ENCODE peak calls at places on chromosomes 1 and 21, in five cellular contexts. D is hepatocyte; F is GM03348; G is activated T-helper 1 cell treated with anti-CD3 and anti-CD28 coated beads, Interleukin-2, amount 50 U/mL, for 16 hours; L is NAMALWA. H is an unnamed sample.

GRCh38 chr1:174812656-174813055 is 187.1 kb upstream of the CACYBP start:
- DNase-seq in D (peak), F (no peak), G (no peak), L (no peak), H (no peak)

GRCh38 chr1:229452956-229453801 is 19.3 kb upstream of the ACTA1 start:
- DNase-seq in D (peak), F (no peak), G (no peak), L (peak), H (peak)

GRCh38 chr1:36307601-36308330 is 1.6 kb downstream of the SH3D21 start:
- DNase-seq in D (no peak), F (no peak), G (no peak), L (no peak), H (no peak)

GRCh38 chr1:64966158-64966963 is at the start of gene JAK1:
- DNase-seq in D (peak), F (peak), G (peak), L (peak), H (peak)

GRCh38 chr1:60296794-60297193 is 223.2 kb upstream of the C1orf87 start:
- DNase-seq in D (no peak), F (no peak), G (no peak), L (no peak), H (no peak)

GRCh38 chr1:17356387-17356992 is 15.5 kb upstream of the PADI6 start:
- DNase-seq in D (no peak), F (no peak), G (no peak), L (no peak), H (no peak)

GRCh38 chr1:83508485-83509151 is 490.3 kb downstream of the TTLL7 start:
- DNase-seq in D (peak), F (peak), G (no peak), L (no peak), H (peak)

GRCh38 chr1:61334718-61335589 is 252.6 kb downstream of the NFIA start:
- DNase-seq in D (peak), F (no peak), G (no peak), L (no peak), H (no peak)

GRCh38 chr1:89673251-89673650 is 40.3 kb downstream of the LRRC8C start:
- DNase-seq in D (no peak), F (no peak), G (no peak), L (no peak), H (no peak)

GRCh38 chr21:45376459-45377324 is 28.3 kb upstream of the COL18A1 start:
- DNase-seq in D (no peak), F (no peak), G (no peak), L (no peak), H (no peak)

GRCh38 chr1:10781137-10781536 is 15.3 kb downstream of the CASZ1 start:
- DNase-seq in D (no peak), F (no peak), G (no peak), L (no peak), H (no peak)

GRCh38 chr1:55639526-55639925 is 424.4 kb upstream of the USP24 start:
- DNase-seq in D (no peak), F (no peak), G (no peak), L (no peak), H (no peak)

GRCh38 chr1:95133687-95134086 is 16.5 kb downstream of the TLCD4 start:
- DNase-seq in D (no peak), F (no peak), G (no peak), L (no peak), H (no peak)

GRCh38 chr1:201696217-201696761 is 132.7 kb upstream of the IPO9 start:
- DNase-seq in D (peak), F (peak), G (no peak), L (no peak), H (no peak)

GRCh38 chr1:28817133-28817532 is 5.2 kb downstream of the OPRD1 start:
- DNase-seq in D (no peak), F (no peak), G (no peak), L (no peak), H (no peak)

GRCh38 chr1:245142976-245143375 is 11.8 kb upstream of the KIF26B start:
- DNase-seq in D (no peak), F (no peak), G (no peak), L (no peak), H (no peak)

GRCh38 chr1:103180660-103181059 is 72.3 kb upstream of the COL11A1 start:
- DNase-seq in D (peak), F (peak), G (no peak), L (no peak), H (no peak)

GRCh38 chr1:20102875-20103274 is 16.5 kb downstream of the PLA2G2D start:
- DNase-seq in D (no peak), F (peak), G (no peak), L (no peak), H (no peak)

GRCh38 chr1:229087906-229088305 is 183.0 kb upstream of the RAB4A start:
- DNase-seq in D (no peak), F (no peak), G (no peak), L (no peak), H (no peak)

GRCh38 chr1:156086256-156086662 is 4.0 kb upstream of the MEX3A start:
- DNase-seq in D (peak), F (no peak), G (no peak), L (no peak), H (no peak)

GRCh38 chr1:247441621-247442020 is 16.3 kb downstream of the OR2B11 start:
- DNase-seq in D (no peak), F (no peak), G (no peak), L (no peak), H (no peak)

GRCh38 chr21:24014381-24014780 is 1592.9 kb downstream of the MRPL39 start:
- DNase-seq in D (no peak), F (no peak), G (no peak), L (peak), H (no peak)

GRCh38 chr21:41168391-41169257 is 664 bp downstream of the BACE2 start:
- DNase-seq in D (peak), F (peak), G (no peak), L (no peak), H (peak)

GRCh38 chr1:233879841-233880240 is 24.6 kb upstream of the SLC35F3 start:
- DNase-seq in D (no peak), F (no peak), G (no peak), L (no peak), H (no peak)

GRCh38 chr1:54404939-54405880 is 984 bp downstream of the SSBP3 start:
- DNase-seq in D (peak), F (peak), G (no peak), L (no peak), H (no peak)

GRCh38 chr1:209590405-209590804 is 6.9 kb downstream of the CAMK1G start:
- DNase-seq in D (peak), F (peak), G (no peak), L (no peak), H (no peak)

GRCh38 chr21:37043818-37044217 is 29.1 kb downstream of the PIGP start:
- DNase-seq in D (no peak), F (no peak), G (no peak), L (no peak), H (no peak)

GRCh38 chr1:231040019-231040799 is at the start of gene FAM89A:
- DNase-seq in D (peak), F (peak), G (peak), L (peak), H (peak)

GRCh38 chr21:29384608-29385359 is 86.1 kb downstream of the BACH1 start:
- DNase-seq in D (no peak), F (no peak), G (no peak), L (no peak), H (no peak)

GRCh38 chr21:41952568-41953248 is 1.1 kb downstream of the C2CD2 start:
- DNase-seq in D (no peak), F (no peak), G (no peak), L (no peak), H (no peak)

GRCh38 chr1:156706647-156707008 is 1.2 kb upstream of the CRABP2 start:
- DNase-seq in D (peak), F (peak), G (no peak), L (no peak), H (no peak)

GRCh38 chr1:177451191-177451590 is 280.4 kb downstream of the BRINP2 start:
- DNase-seq in D (peak), F (no peak), G (no peak), L (no peak), H (no peak)